ENCODE peak calls at places on chromosomes 7 and 10, in nine cellular contexts. E is fibroblast of lung, C is upper lobe of right lung, N is mammary epithelial cell, M is neural progenitor cell, B is IMR-90, P is ovary, J is cardiac muscle cell, F is SJSA1. G is an unnamed sample. For H3K4me1 and H3K27me3, the result is how much of the 10 kb centered on the place peaks cover.

GRCh38 chr10:128092454-128092853 is 33.8 kb downstream of the MKI67 start:
- DNase-seq in E (no peak), C (no peak), N (no peak), M (no peak), B (peak), P (no peak), J (no peak), F (no peak), G (no peak)

GRCh38 chr10:72274730-72275350 is 1.1 kb downstream of the DDIT4 start:
- DNase-seq in E (peak), C (peak), N (peak), M (peak), B (peak), P (peak), J (peak), F (no peak), G (peak)

GRCh38 chr7:29229946-29230345 is 35.4 kb downstream of the CHN2 start:
- DNase-seq in E (no peak), C (no peak), N (no peak), M (no peak), B (no peak), P (no peak), J (no peak), F (no peak), G (no peak)

GRCh38 chr10:105729428-105729827 is 1088.3 kb downstream of the SORCS3 start:
- DNase-seq in E (no peak), C (no peak), N (no peak), M (no peak), B (no peak), P (no peak), J (no peak), F (no peak), G (no peak)

GRCh38 chr10:91796332-91797076 is 1.7 kb upstream of the TNKS2 start:
- DNase-seq in E (no peak), C (peak), N (peak), M (peak), B (no peak), P (peak), J (no peak), F (peak), G (peak)

GRCh38 chr10:21673668-21674067 is 139.6 kb downstream of the MLLT10 start:
- DNase-seq in E (no peak), C (no peak), N (no peak), M (no peak), B (no peak), P (no peak), J (no peak), F (no peak), G (no peak)

GRCh38 chr7:70270149-70270548 is 671.9 kb downstream of the AUTS2 start:
- DNase-seq in E (no peak), C (no peak), N (no peak), M (no peak), B (no peak), P (no peak), J (no peak), F (no peak), G (no peak)

GRCh38 chr10:21355591-21356011 is 169.9 kb downstream of the SKIDA1 start:
- DNase-seq in E (no peak), C (no peak), N (peak), M (no peak), B (peak), P (no peak), J (no peak), F (no peak), G (peak)

GRCh38 chr7:37833107-37833817 is 15.1 kb upstream of the NME8 start:
- DNase-seq in E (peak), C (no peak), N (peak), M (peak), B (peak), P (peak), J (peak), F (no peak), G (peak)

GRCh38 chr10:11813177-11813576 is 10.0 kb upstream of the PROSER2 start:
- DNase-seq in E (no peak), C (no peak), N (no peak), M (no peak), B (no peak), P (no peak), J (no peak), F (no peak), G (no peak)

GRCh38 chr7:12028508-12028907 is 182.6 kb upstream of the TMEM106B start:
- DNase-seq in E (no peak), C (no peak), N (no peak), M (no peak), B (peak), P (no peak), J (no peak), F (no peak), G (no peak)

GRCh38 chr7:155791214-155791737 is 21.0 kb downstream of the SHH start:
- DNase-seq in E (no peak), C (no peak), N (no peak), M (no peak), B (no peak), P (peak), J (no peak), F (no peak), G (no peak)

GRCh38 chr10:133442191-133442966 is 11.4 kb upstream of the SCART1 start:
- DNase-seq in E (no peak), C (peak), N (no peak), M (no peak), B (no peak), P (no peak), J (no peak), F (no peak), G (no peak)

GRCh38 chr10:14409247-14409646 is 78.5 kb upstream of the FRMD4A start:
- DNase-seq in E (no peak), C (no peak), N (no peak), M (no peak), B (no peak), P (no peak), J (no peak), F (no peak), G (no peak)

GRCh38 chr10:16521311-16522016 is at the start of gene C1QL3:
- DNase-seq in E (peak), C (no peak), N (peak), M (peak), B (peak), P (no peak), J (peak), F (no peak), G (peak)

GRCh38 chr10:7282457-7282856 is 128.4 kb downstream of the SFMBT2 start:
- DNase-seq in E (no peak), C (no peak), N (no peak), M (no peak), B (no peak), P (no peak), J (no peak), F (no peak), G (no peak)

GRCh38 chr7:126659124-126659523 is 593.6 kb downstream of the GRM8 start:
- DNase-seq in E (no peak), C (no peak), N (no peak), M (no peak), B (no peak), P (no peak), J (no peak), F (no peak), G (no peak)

GRCh38 chr10:131819241-131820072 is 81.4 kb upstream of the PPP2R2D start:
- DNase-seq in E (no peak), C (peak), N (no peak), M (no peak), B (no peak), P (no peak), J (no peak), F (no peak), G (no peak)

GRCh38 chr10:66773418-66773817 is 152.4 kb upstream of the LRRTM3 start:
- DNase-seq in E (no peak), C (no peak), N (no peak), M (no peak), B (no peak), P (no peak), J (no peak), F (no peak), G (no peak)

GRCh38 chr7:157674715-157675426 is 338.1 kb downstream of the DNAJB6 start:
- DNase-seq in E (no peak), C (peak), N (no peak), M (no peak), B (no peak), P (no peak), J (no peak), F (no peak), G (no peak)

GRCh38 chr7:2606539-2606936 is 25.2 kb upstream of the TTYH3 start:
- DNase-seq in E (no peak), C (no peak), N (no peak), M (no peak), B (no peak), P (peak), J (no peak), F (no peak), G (no peak)

GRCh38 chr7:44615149-44615611 is 8.8 kb downstream of the OGDH start:
- DNase-seq in E (peak), C (no peak), N (no peak), M (no peak), B (peak), P (no peak), J (no peak), F (no peak), G (no peak)

GRCh38 chr7:44615793-44616192 is 9.4 kb downstream of the OGDH start:
- DNase-seq in E (no peak), C (no peak), N (no peak), M (no peak), B (no peak), P (no peak), J (no peak), F (no peak), G (no peak)

GRCh38 chr7:44618045-44618444 is 11.6 kb downstream of the OGDH start:
- DNase-seq in E (no peak), C (no peak), N (no peak), M (no peak), B (no peak), P (no peak), J (no peak), F (no peak), G (no peak)

GRCh38 chr7:44617225-44617885 is 10.9 kb downstream of the OGDH start:
- DNase-seq in E (peak), C (no peak), N (peak), M (no peak), B (peak), P (no peak), J (no peak), F (no peak), G (peak)

GRCh38 chr7:44616545-44616944 is 10.1 kb downstream of the OGDH start:
- DNase-seq in E (no peak), C (no peak), N (no peak), M (no peak), B (no peak), P (no peak), J (no peak), F (no peak), G (no peak)
- H3K4me1 ChIP-seq in E (under half), C (under half), N (under half), M (under half), B (under half), P (under half), J (under half), F (under half), G (under half)

DNA sequence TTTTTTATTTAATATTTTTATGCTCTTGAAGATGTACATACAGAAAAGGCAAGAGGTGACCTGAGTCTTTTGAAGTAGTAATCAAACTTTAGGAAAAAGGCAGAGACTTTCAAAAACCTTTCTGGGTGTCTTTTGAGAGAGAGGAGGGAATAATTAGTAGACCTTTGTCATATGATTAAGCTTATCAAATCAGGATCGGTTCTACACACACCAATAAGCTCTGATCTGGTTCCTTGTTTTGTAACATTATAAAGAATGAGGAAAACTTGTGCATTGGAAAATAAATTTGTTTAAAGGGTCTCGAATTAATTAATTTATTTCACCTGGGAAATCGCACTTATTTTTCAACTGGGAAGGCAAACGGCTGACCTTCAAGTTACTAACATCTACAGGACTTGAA is 11.9 kb downstream of the TWIST1 start:
- DNase-seq in E (no peak), C (no peak), N (no peak), M (no peak), B (no peak), P (no peak), J (no peak), F (no peak), G (peak)
- H3K27me3 ChIP-seq in E (under half), C (half or more), N (half or more), M (half or more), B (under half), P (under half), J (under half), F (under half), G (under half)

GRCh38 chr10:130480491-130480890 is 344.3 kb downstream of the GLRX3 start:
- DNase-seq in E (no peak), C (peak), N (no peak), M (no peak), B (no peak), P (no peak), J (no peak), F (no peak), G (no peak)
- H3K4me1 ChIP-seq in E (under half), C (under half), N (under half), M (under half), B (under half), P (under half), J (under half), F (under half), G (under half)

GRCh38 chr7:129784783-129785456 is 167.8 kb downstream of the UBE2H start:
- DNase-seq in E (no peak), C (no peak), N (no peak), M (peak), B (no peak), P (no peak), J (no peak), F (no peak), G (no peak)
- H3K27me3 ChIP-seq in E (half or more), C (half or more), N (under half), M (half or more), B (half or more), P (under half), J (half or more), F (under half), G (half or more)

G was measured in adipocyte.